ENCODE peak calls at places on chromosomes 6 and 20, in five cellular contexts. One of them, this sample, is unnamed.

GRCh38 chr6:41539204-41539603 is 7.0 kb upstream of the FOXP4 start:
- DNase-seq in HCT116: no peak
- DNase-seq in K562: no peak
- DNase-seq in fibroblast of the aortic adventitia: no peak
- DNase-seq in CD8-positive, alpha-beta T cell: no peak
- DNase-seq in this sample: no peak

GRCh38 chr20:63009044-63009961 is 2.5 kb upstream of the BHLHE23 start:
- DNase-seq in HCT116: peak
- DNase-seq in K562: peak
- DNase-seq in fibroblast of the aortic adventitia: peak
- DNase-seq in CD8-positive, alpha-beta T cell: peak
- DNase-seq in this sample: peak

GRCh38 chr20:57250607-57251343 is 15.7 kb downstream of the BMP7 start:
- DNase-seq in HCT116: no peak
- DNase-seq in K562: no peak
- DNase-seq in fibroblast of the aortic adventitia: no peak
- DNase-seq in CD8-positive, alpha-beta T cell: peak
- DNase-seq in this sample: no peak

GRCh38 chr6:109449064-109449788 is 6.3 kb downstream of the MICAL1 start:
- DNase-seq in HCT116: no peak
- DNase-seq in K562: no peak
- DNase-seq in fibroblast of the aortic adventitia: no peak
- DNase-seq in CD8-positive, alpha-beta T cell: no peak
- DNase-seq in this sample: no peak

GRCh38 chr20:23490817-23491216 is at the start of gene CST8:
- DNase-seq in HCT116: no peak
- DNase-seq in K562: no peak
- DNase-seq in fibroblast of the aortic adventitia: no peak
- DNase-seq in CD8-positive, alpha-beta T cell: no peak
- DNase-seq in this sample: no peak

GRCh38 chr6:170083236-170084051 is 207.4 kb downstream of the DLL1 start:
- DNase-seq in HCT116: no peak
- DNase-seq in K562: no peak
- DNase-seq in fibroblast of the aortic adventitia: no peak
- DNase-seq in CD8-positive, alpha-beta T cell: no peak
- DNase-seq in this sample: no peak

GRCh38 chr20:57959018-57959417 is 249.2 kb upstream of the PMEPA1 start:
- DNase-seq in HCT116: no peak
- DNase-seq in K562: no peak
- DNase-seq in fibroblast of the aortic adventitia: no peak
- DNase-seq in CD8-positive, alpha-beta T cell: no peak
- DNase-seq in this sample: no peak

GRCh38 chr6:11538049-11538798 is 675 bp downstream of the TMEM170B start:
- DNase-seq in HCT116: no peak
- DNase-seq in K562: peak
- DNase-seq in fibroblast of the aortic adventitia: no peak
- DNase-seq in CD8-positive, alpha-beta T cell: peak
- DNase-seq in this sample: no peak

GRCh38 chr20:34720266-34720665 is 16.1 kb downstream of the TP53INP2 start:
- DNase-seq in HCT116: no peak
- DNase-seq in K562: no peak
- DNase-seq in fibroblast of the aortic adventitia: no peak
- DNase-seq in CD8-positive, alpha-beta T cell: no peak
- DNase-seq in this sample: peak

GRCh38 chr6:116876635-116877611 is at the start of gene RFX6:
- DNase-seq in HCT116: no peak
- DNase-seq in K562: peak
- DNase-seq in fibroblast of the aortic adventitia: no peak
- DNase-seq in CD8-positive, alpha-beta T cell: no peak
- DNase-seq in this sample: no peak

GRCh38 chr6:33017024-33017423 is 7.6 kb upstream of the HLA-DOA start:
- DNase-seq in HCT116: no peak
- DNase-seq in K562: no peak
- DNase-seq in fibroblast of the aortic adventitia: no peak
- DNase-seq in CD8-positive, alpha-beta T cell: no peak
- DNase-seq in this sample: no peak

GRCh38 chr6:33018418-33018817 is 9.0 kb upstream of the HLA-DOA start:
- DNase-seq in HCT116: no peak
- DNase-seq in K562: no peak
- DNase-seq in fibroblast of the aortic adventitia: no peak
- DNase-seq in CD8-positive, alpha-beta T cell: no peak
- DNase-seq in this sample: no peak

GRCh38 chr6:33017694-33018353 is 8.4 kb upstream of the HLA-DOA start:
- DNase-seq in HCT116: no peak
- DNase-seq in K562: no peak
- DNase-seq in fibroblast of the aortic adventitia: no peak
- DNase-seq in CD8-positive, alpha-beta T cell: no peak
- DNase-seq in this sample: no peak

GRCh38 chr6:33018904-33019303 is 9.5 kb upstream of the HLA-DOA start:
- DNase-seq in HCT116: no peak
- DNase-seq in K562: no peak
- DNase-seq in fibroblast of the aortic adventitia: peak
- DNase-seq in CD8-positive, alpha-beta T cell: peak
- DNase-seq in this sample: peak

GRCh38 chr6:33019358-33019757 is 10.0 kb upstream of the HLA-DOA start:
- DNase-seq in HCT116: no peak
- DNase-seq in K562: no peak
- DNase-seq in fibroblast of the aortic adventitia: no peak
- DNase-seq in CD8-positive, alpha-beta T cell: no peak
- DNase-seq in this sample: no peak
- H3K4me3 ChIP-seq in HCT116: no peak
- H3K4me3 ChIP-seq in K562: no peak
- H3K4me3 ChIP-seq in fibroblast of the aortic adventitia: no peak
- H3K4me3 ChIP-seq in CD8-positive, alpha-beta T cell: no peak
- H3K4me3 ChIP-seq in this sample: no peak

GRCh38 chr6:43886067-43886461 is 116.1 kb downstream of the VEGFA start:
- DNase-seq in HCT116: no peak
- DNase-seq in K562: no peak
- DNase-seq in fibroblast of the aortic adventitia: no peak
- DNase-seq in CD8-positive, alpha-beta T cell: no peak
- DNase-seq in this sample: no peak

GRCh38 chr6:43883698-43884659 is 114.0 kb downstream of the VEGFA start:
- DNase-seq in HCT116: no peak
- DNase-seq in K562: no peak
- DNase-seq in fibroblast of the aortic adventitia: peak
- DNase-seq in CD8-positive, alpha-beta T cell: no peak
- DNase-seq in this sample: no peak

GRCh38 chr6:43886717-43887339 is 116.8 kb downstream of the VEGFA start:
- DNase-seq in HCT116: no peak
- DNase-seq in K562: no peak
- DNase-seq in fibroblast of the aortic adventitia: no peak
- DNase-seq in CD8-positive, alpha-beta T cell: no peak
- DNase-seq in this sample: no peak

GRCh38 chr6:43884660-43885022 is 114.6 kb downstream of the VEGFA start:
- DNase-seq in HCT116: no peak
- DNase-seq in K562: no peak
- DNase-seq in fibroblast of the aortic adventitia: no peak
- DNase-seq in CD8-positive, alpha-beta T cell: no peak
- DNase-seq in this sample: no peak

GRCh38 chr6:43885399-43886066 is 115.5 kb downstream of the VEGFA start:
- DNase-seq in HCT116: no peak
- DNase-seq in K562: peak
- DNase-seq in fibroblast of the aortic adventitia: no peak
- DNase-seq in CD8-positive, alpha-beta T cell: no peak
- DNase-seq in this sample: no peak
- TF ChIP-seq CTCF in HCT116: no peak
- TF ChIP-seq CTCF in K562: peak
- TF ChIP-seq CTCF in fibroblast of the aortic adventitia: no peak
- TF ChIP-seq CTCF in CD8-positive, alpha-beta T cell: no peak
- TF ChIP-seq CTCF in this sample: no peak

DNA sequence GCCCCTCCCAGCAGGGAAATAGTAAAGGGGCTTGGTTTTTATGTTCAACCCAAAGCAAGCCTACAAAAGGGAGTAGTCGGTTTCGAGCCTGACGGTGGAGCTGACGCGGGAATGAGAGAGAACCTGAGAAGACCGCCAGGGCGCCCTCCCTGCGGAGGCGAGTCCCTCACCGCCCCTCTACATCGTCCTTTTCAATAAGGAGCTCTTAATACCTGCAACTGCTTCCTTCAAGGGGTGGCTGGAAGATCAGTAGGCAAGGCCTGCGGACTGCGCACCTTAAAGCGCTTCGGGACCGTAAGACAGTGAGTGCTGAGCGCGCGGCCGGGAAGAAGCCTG is 709 bp upstream of the ZNF76 start:
- DNase-seq in HCT116: peak
- DNase-seq in K562: peak
- DNase-seq in fibroblast of the aortic adventitia: peak
- DNase-seq in CD8-positive, alpha-beta T cell: peak
- DNase-seq in this sample: peak
- H3K4me3 ChIP-seq in HCT116: peak
- H3K4me3 ChIP-seq in K562: peak
- H3K4me3 ChIP-seq in fibroblast of the aortic adventitia: peak
- H3K4me3 ChIP-seq in CD8-positive, alpha-beta T cell: peak
- H3K4me3 ChIP-seq in this sample: peak

GRCh38 chr6:150333592-150333954 is 35.2 kb upstream of the IYD start:
- DNase-seq in HCT116: no peak
- DNase-seq in K562: no peak
- DNase-seq in fibroblast of the aortic adventitia: no peak
- DNase-seq in CD8-positive, alpha-beta T cell: no peak
- DNase-seq in this sample: no peak

GRCh38 chr6:150336299-150336698 is 32.5 kb upstream of the IYD start:
- DNase-seq in HCT116: peak
- DNase-seq in K562: peak
- DNase-seq in fibroblast of the aortic adventitia: peak
- DNase-seq in CD8-positive, alpha-beta T cell: no peak
- DNase-seq in this sample: peak

GRCh38 chr6:150332939-150333591 is 35.7 kb upstream of the IYD start:
- DNase-seq in HCT116: no peak
- DNase-seq in K562: peak
- DNase-seq in fibroblast of the aortic adventitia: no peak
- DNase-seq in CD8-positive, alpha-beta T cell: no peak
- DNase-seq in this sample: no peak

GRCh38 chr6:150336708-150337107 is 32.1 kb upstream of the IYD start:
- DNase-seq in HCT116: no peak
- DNase-seq in K562: no peak
- DNase-seq in fibroblast of the aortic adventitia: no peak
- DNase-seq in CD8-positive, alpha-beta T cell: no peak
- DNase-seq in this sample: no peak

DNA sequence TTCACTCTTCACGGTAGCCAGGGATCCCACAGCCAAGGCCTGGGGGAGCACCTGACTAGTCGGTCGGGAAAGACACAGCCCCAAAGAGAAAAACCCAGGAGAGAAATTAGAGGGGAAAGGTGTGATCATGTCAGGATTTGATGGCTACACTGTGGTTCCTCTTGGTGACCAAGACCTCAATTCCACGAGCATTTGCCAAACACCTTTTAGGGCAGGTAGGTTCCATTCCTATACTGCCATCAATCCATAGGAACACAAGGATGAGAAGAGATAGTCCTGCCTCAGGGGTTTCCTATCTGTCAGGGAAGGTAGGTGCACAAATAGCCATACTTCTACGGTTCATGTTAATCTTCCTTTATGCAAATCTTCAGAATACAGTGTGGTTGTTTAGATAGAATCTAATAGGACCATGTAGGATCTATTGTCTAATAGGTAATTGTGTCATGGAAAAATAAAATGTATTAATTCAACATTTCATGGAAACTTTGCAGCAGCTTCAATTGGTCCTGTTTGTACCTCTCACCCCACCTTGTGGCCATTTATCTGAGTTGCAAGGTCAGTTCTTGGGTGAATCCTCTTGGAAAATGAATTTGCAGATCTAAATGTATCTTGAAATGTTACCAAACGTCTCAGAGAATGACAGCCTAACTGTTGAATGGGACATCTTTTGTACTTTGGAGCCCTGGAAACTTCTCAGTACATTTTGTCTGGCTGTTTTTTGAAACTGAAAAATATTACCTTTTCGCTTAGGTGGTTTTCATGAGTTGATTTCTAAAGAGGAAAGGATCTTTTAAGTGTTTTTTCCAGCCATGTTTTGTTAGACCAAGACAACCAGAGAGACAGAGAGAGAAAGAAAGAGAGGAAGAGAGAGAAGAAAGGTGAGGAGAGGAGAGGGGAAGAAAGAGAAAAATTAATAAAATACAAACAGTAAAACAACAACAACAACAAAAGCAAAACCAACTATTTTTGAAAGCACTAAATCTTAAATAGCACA is 33.7 kb upstream of the IYD start:
- DNase-seq in HCT116: peak
- DNase-seq in K562: peak
- DNase-seq in fibroblast of the aortic adventitia: peak
- DNase-seq in CD8-positive, alpha-beta T cell: no peak
- DNase-seq in this sample: peak
- TF ChIP-seq CTCF in HCT116: peak
- TF ChIP-seq CTCF in K562: peak
- TF ChIP-seq CTCF in fibroblast of the aortic adventitia: peak
- TF ChIP-seq CTCF in CD8-positive, alpha-beta T cell: peak
- TF ChIP-seq CTCF in this sample: peak